ENCODE peak calls at places on chromosomes 5 and 9, in ten cellular contexts. T, K, S, V, D, U, J, R, O and P are unnamed samples.

GRCh38 chr5:79143684-79144379 is 32.2 kb downstream of the BHMT start:
- DNase-seq in R (no peak), J (no peak), D (no peak), O (no peak), V (no peak), S (peak; percentile 90), T (no peak), K (no peak), U (peak; percentile 86), P (no peak)

GRCh38 chr5:75734913-75735789 is 17.9 kb upstream of the POC5 start:
- DNase-seq in K (peak; percentile 47), S (peak; percentile 34), O (peak; percentile 67), U (peak; percentile 46), T (peak; percentile 22), J (no peak), R (peak; percentile 10), V (no peak), D (no peak), P (peak; percentile 82)

GRCh38 chr9:116287721-116288120 is 134.1 kb downstream of the PAPPA start:
- DNase-seq in D (no peak), V (no peak), R (no peak), T (no peak), K (no peak), S (no peak), J (no peak), O (no peak), U (peak; percentile 44), P (no peak)

GRCh38 chr5:130136300-130136699 is 232.0 kb downstream of the CHSY3 start:
- DNase-seq in D (no peak), J (no peak), V (no peak), R (no peak), O (no peak), U (no peak), S (no peak), K (no peak), T (no peak), P (no peak)

GRCh38 chr5:132504746-132505145 is 14.2 kb upstream of the IRF1 start:
- DNase-seq in T (no peak), S (no peak), U (no peak), J (no peak), R (no peak), K (peak; percentile 66), V (no peak), D (no peak), O (no peak), P (no peak)

GRCh38 chr9:6943293-6943692 is 185.5 kb downstream of the KDM4C start:
- DNase-seq in T (no peak), S (no peak), K (no peak), J (no peak), R (no peak), O (no peak), V (no peak), U (no peak), D (no peak), P (peak; percentile 50)

GRCh38 chr9:121675969-121676822 is 24.8 kb downstream of the DAB2IP start:
- DNase-seq in U (no peak), S (no peak), T (no peak), R (no peak), O (no peak), V (no peak), D (no peak), K (no peak), J (no peak), P (no peak)

GRCh38 chr9:37390759-37391158 is 31.7 kb upstream of the GRHPR start:
- DNase-seq in K (peak; percentile 63), U (peak; percentile 17), J (no peak), R (peak; percentile 92), V (no peak), O (no peak), S (no peak), D (peak; percentile 74), T (no peak), P (peak; percentile 88)

GRCh38 chr5:35248843-35249780 is 18.8 kb upstream of the PRLR start:
- DNase-seq in S (peak; percentile 3), R (no peak), D (no peak), U (no peak), J (no peak), V (no peak), K (no peak), T (no peak), O (no peak), P (no peak)

GRCh38 chr5:95761771-95762680 is 30.9 kb downstream of the RHOBTB3 start:
- DNase-seq in U (peak; percentile 49), V (no peak), D (no peak), T (no peak), K (no peak), O (no peak), R (peak; percentile 52), S (no peak), J (no peak), P (no peak)

GRCh38 chr5:172283020-172283861 is at the start of gene UBTD2:
- DNase-seq in T (peak; percentile 91), R (peak; percentile 82), S (peak; percentile 49), K (peak; percentile 84), V (peak; percentile 92), D (peak; percentile 74), J (peak; percentile 83), U (peak; percentile 74), O (peak; percentile 82), P (peak; percentile 92)

GRCh38 chr5:142342128-142342981 is 17.5 kb upstream of the SPRY4 start:
- DNase-seq in R (no peak), J (peak; percentile 33), V (no peak), K (no peak), S (peak; percentile 24), O (no peak), D (no peak), T (peak; percentile 50), U (peak; percentile 45), P (peak; percentile 54)

GRCh38 chr5:142339781-142340180 is 15.0 kb upstream of the SPRY4 start:
- DNase-seq in S (no peak), K (no peak), D (no peak), R (no peak), J (no peak), U (no peak), T (no peak), O (no peak), V (no peak), P (no peak)

GRCh38 chr5:142343531-142343930 is 18.7 kb upstream of the SPRY4 start:
- DNase-seq in U (no peak), K (no peak), J (no peak), O (no peak), T (no peak), V (no peak), S (no peak), R (no peak), D (no peak), P (no peak)
- H3K27ac ChIP-seq in U (no peak overlapping the region), K (no peak overlapping the region), J (no peak overlapping the region), O (no peak overlapping the region), T (no peak overlapping the region), V (no peak overlapping the region), S (no peak overlapping the region), R (no peak overlapping the region), D (no peak overlapping the region), P (no peak overlapping the region)

DNA sequence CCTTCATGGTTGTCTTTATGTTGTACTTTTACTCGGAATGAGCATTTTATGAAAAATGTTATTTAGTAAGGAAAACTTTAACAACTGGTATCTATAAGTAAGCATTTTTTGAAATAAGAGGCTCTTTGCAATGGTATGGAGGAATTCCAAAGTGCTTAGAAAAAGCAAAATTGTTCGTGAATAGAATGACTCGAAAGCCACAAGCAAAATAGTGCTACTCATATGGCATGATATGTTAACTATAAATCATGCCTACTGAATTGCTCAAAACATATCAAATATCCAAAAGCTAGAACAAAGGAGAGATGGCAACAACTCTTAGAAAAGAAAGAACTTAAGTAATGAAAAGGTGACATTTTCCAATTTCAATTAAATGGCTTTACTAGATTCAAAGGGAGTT is 216.3 kb downstream of the KIAA0825 start:
- DNase-seq in U (peak; percentile 19), V (no peak), K (no peak), S (peak; percentile 4), D (no peak), R (no peak), J (no peak), T (no peak), O (no peak), P (no peak)
- TF ChIP-seq CTCF in U (no peak), V (no peak), K (no peak), S (no peak), D (no peak), R (no peak), J (no peak), T (no peak), O (no peak), P (no peak)

GRCh38 chr5:179288809-179289185 is 56.5 kb downstream of the ADAMTS2 start:
- DNase-seq in O (no peak), T (no peak), K (no peak), V (no peak), U (no peak), D (no peak), J (no peak), R (no peak), S (no peak), P (no peak)

GRCh38 chr5:179287631-179288030 is 57.6 kb downstream of the ADAMTS2 start:
- DNase-seq in J (no peak), V (peak; percentile 61), S (no peak), U (no peak), O (no peak), R (no peak), K (no peak), T (no peak), D (no peak), P (no peak)

GRCh38 chr5:179285236-179285635 is 60.0 kb downstream of the ADAMTS2 start:
- DNase-seq in R (no peak), K (no peak), O (no peak), D (no peak), U (no peak), S (no peak), J (no peak), V (peak; percentile 94), T (peak; percentile 73), P (no peak)

GRCh38 chr5:179288101-179288808 is 57.0 kb downstream of the ADAMTS2 start:
- DNase-seq in J (no peak), O (no peak), T (no peak), R (no peak), K (no peak), S (no peak), D (no peak), V (peak; percentile 86), U (no peak), P (no peak)

GRCh38 chr5:179287071-179287470 is 58.2 kb downstream of the ADAMTS2 start:
- DNase-seq in R (no peak), T (no peak), O (no peak), J (no peak), U (no peak), K (no peak), S (no peak), D (no peak), V (peak; percentile 76), P (no peak)
- H3K27ac ChIP-seq in R (no peak overlapping the region), T (no peak overlapping the region), O (no peak overlapping the region), J (no peak overlapping the region), U (no peak overlapping the region), K (no peak overlapping the region), S (no peak overlapping the region), D (no peak overlapping the region), V (peak overlapping the region; percentile 79), P (no peak overlapping the region)

GRCh38 chr5:20340123-20340522 is 352.1 kb upstream of the CDH18 start:
- DNase-seq in V (no peak), O (no peak), J (no peak), T (no peak), K (no peak), R (no peak), D (no peak), U (peak; percentile 22), S (no peak), P (no peak)

GRCh38 chr5:20331826-20332225 is 343.8 kb upstream of the CDH18 start:
- DNase-seq in T (no peak), J (no peak), S (peak; percentile 50), O (no peak), V (no peak), U (no peak), K (no peak), R (no peak), D (no peak), P (no peak)

GRCh38 chr5:20335978-20336377 is 348.0 kb upstream of the CDH18 start:
- DNase-seq in J (no peak), U (peak; percentile 37), K (no peak), O (no peak), T (no peak), S (no peak), V (no peak), D (no peak), R (no peak), P (peak; percentile 59)
- TF ChIP-seq CTCF in J (no peak), U (peak; percentile 60), K (no peak), O (no peak), T (no peak), S (peak; percentile 30), V (no peak), D (no peak), R (no peak), P (peak; percentile 62)